ENCODE peak calls at places on chromosomes 6 and 20, in seven cellular contexts. One of them, this sample, is unnamed.

GRCh38 chr6:107060704-107061103 is 32.7 kb downstream of the MTRES1 start:
- DNase-seq in psoas muscle: no peak
- DNase-seq in esophagus muscularis mucosa: no peak
- DNase-seq in left ventricle myocardium inferior: no peak
- DNase-seq in cardiac muscle cell: no peak
- DNase-seq in IMR-90: no peak
- DNase-seq in HCT116: no peak
- DNase-seq in this sample: no peak

GRCh38 chr20:20079102-20079784 is 26.9 kb downstream of the CFAP61 start:
- DNase-seq in IMR-90: no peak
- DNase-seq in HCT116: no peak
- DNase-seq in left ventricle myocardium inferior: no peak
- DNase-seq in esophagus muscularis mucosa: peak; percentile 55
- DNase-seq in cardiac muscle cell: no peak
- DNase-seq in psoas muscle: no peak
- DNase-seq in this sample: no peak

GRCh38 chr20:32476684-32477593 is 108.2 kb downstream of the NOL4L start:
- DNase-seq in IMR-90: no peak
- DNase-seq in HCT116: no peak
- DNase-seq in esophagus muscularis mucosa: no peak
- DNase-seq in left ventricle myocardium inferior: peak; percentile 6
- DNase-seq in cardiac muscle cell: no peak
- DNase-seq in psoas muscle: peak; percentile 38
- DNase-seq in this sample: no peak

GRCh38 chr20:23583526-23583925 is 15.2 kb upstream of the CST9L start:
- DNase-seq in esophagus muscularis mucosa: no peak
- DNase-seq in psoas muscle: no peak
- DNase-seq in IMR-90: no peak
- DNase-seq in HCT116: no peak
- DNase-seq in cardiac muscle cell: no peak
- DNase-seq in left ventricle myocardium inferior: no peak
- DNase-seq in this sample: no peak

GRCh38 chr6:136439514-136440186 is 110.6 kb downstream of the MAP7 start:
- DNase-seq in left ventricle myocardium inferior: no peak
- DNase-seq in esophagus muscularis mucosa: no peak
- DNase-seq in IMR-90: no peak
- DNase-seq in HCT116: no peak
- DNase-seq in cardiac muscle cell: no peak
- DNase-seq in psoas muscle: no peak
- DNase-seq in this sample: no peak

GRCh38 chr6:21531393-21531792 is 62.2 kb upstream of the SOX4 start:
- DNase-seq in psoas muscle: no peak
- DNase-seq in HCT116: no peak
- DNase-seq in IMR-90: no peak
- DNase-seq in esophagus muscularis mucosa: no peak
- DNase-seq in left ventricle myocardium inferior: no peak
- DNase-seq in cardiac muscle cell: no peak
- DNase-seq in this sample: no peak

GRCh38 chr6:20483902-20484497 is 50.3 kb upstream of the CDKAL1 start:
- DNase-seq in psoas muscle: no peak
- DNase-seq in left ventricle myocardium inferior: no peak
- DNase-seq in esophagus muscularis mucosa: no peak
- DNase-seq in HCT116: no peak
- DNase-seq in IMR-90: no peak
- DNase-seq in cardiac muscle cell: no peak
- DNase-seq in this sample: no peak

GRCh38 chr6:158003910-158004695 is 22.4 kb downstream of the SYNJ2 start:
- DNase-seq in left ventricle myocardium inferior: peak; percentile 8
- DNase-seq in psoas muscle: no peak
- DNase-seq in HCT116: no peak
- DNase-seq in esophagus muscularis mucosa: no peak
- DNase-seq in cardiac muscle cell: no peak
- DNase-seq in IMR-90: no peak
- DNase-seq in this sample: no peak

GRCh38 chr20:59043698-59044097 is 1.1 kb upstream of the PRELID3B start:
- DNase-seq in HCT116: no peak
- DNase-seq in cardiac muscle cell: no peak
- DNase-seq in esophagus muscularis mucosa: peak; percentile 87
- DNase-seq in IMR-90: no peak
- DNase-seq in left ventricle myocardium inferior: no peak
- DNase-seq in psoas muscle: no peak
- DNase-seq in this sample: peak; percentile 30

GRCh38 chr6:5728726-5729434 is 277.8 kb downstream of the NRN1 start:
- DNase-seq in esophagus muscularis mucosa: no peak
- DNase-seq in cardiac muscle cell: no peak
- DNase-seq in psoas muscle: no peak
- DNase-seq in HCT116: no peak
- DNase-seq in left ventricle myocardium inferior: no peak
- DNase-seq in IMR-90: peak; percentile 59
- DNase-seq in this sample: no peak

GRCh38 chr6:140571139-140571538 is 1196.7 kb upstream of the CITED2 start:
- DNase-seq in cardiac muscle cell: no peak
- DNase-seq in left ventricle myocardium inferior: no peak
- DNase-seq in psoas muscle: no peak
- DNase-seq in esophagus muscularis mucosa: no peak
- DNase-seq in IMR-90: peak; percentile 12
- DNase-seq in HCT116: no peak
- DNase-seq in this sample: no peak

GRCh38 chr20:45450097-45450818 is 19.3 kb upstream of the WFDC2 start:
- DNase-seq in psoas muscle: no peak
- DNase-seq in esophagus muscularis mucosa: no peak
- DNase-seq in left ventricle myocardium inferior: no peak
- DNase-seq in cardiac muscle cell: peak; percentile 54
- DNase-seq in IMR-90: peak; percentile 51
- DNase-seq in HCT116: peak; percentile 31
- DNase-seq in this sample: no peak

GRCh38 chr6:88712243-88712936 is 251.0 kb downstream of the RNGTT start:
- DNase-seq in HCT116: no peak
- DNase-seq in cardiac muscle cell: no peak
- DNase-seq in psoas muscle: no peak
- DNase-seq in left ventricle myocardium inferior: no peak
- DNase-seq in esophagus muscularis mucosa: no peak
- DNase-seq in IMR-90: no peak
- DNase-seq in this sample: no peak

GRCh38 chr6:144023216-144023615 is 15.2 kb upstream of the PLAGL1 start:
- DNase-seq in cardiac muscle cell: no peak
- DNase-seq in psoas muscle: no peak
- DNase-seq in HCT116: no peak
- DNase-seq in left ventricle myocardium inferior: no peak
- DNase-seq in IMR-90: no peak
- DNase-seq in esophagus muscularis mucosa: no peak
- DNase-seq in this sample: no peak
- H3K27ac ChIP-seq in cardiac muscle cell: no peak overlapping the region
- H3K27ac ChIP-seq in psoas muscle: no peak overlapping the region
- H3K27ac ChIP-seq in HCT116: no peak overlapping the region
- H3K27ac ChIP-seq in left ventricle myocardium inferior: no peak overlapping the region
- H3K27ac ChIP-seq in IMR-90: no peak overlapping the region
- H3K27ac ChIP-seq in esophagus muscularis mucosa: no peak overlapping the region
- H3K27ac ChIP-seq in this sample: no peak overlapping the region

GRCh38 chr6:90135672-90136071 is 161.0 kb downstream of the BACH2 start:
- DNase-seq in HCT116: no peak
- DNase-seq in IMR-90: peak; percentile 90
- DNase-seq in psoas muscle: no peak
- DNase-seq in left ventricle myocardium inferior: no peak
- DNase-seq in esophagus muscularis mucosa: no peak
- DNase-seq in cardiac muscle cell: no peak
- DNase-seq in this sample: no peak
- H3K4me1 ChIP-seq in HCT116: no peaks in the 10 kb centered on the region
- H3K4me1 ChIP-seq in IMR-90: peaks cover 11% of the 10 kb centered on the region
- H3K4me1 ChIP-seq in psoas muscle: peaks cover 50% of the 10 kb centered on the region
- H3K4me1 ChIP-seq in left ventricle myocardium inferior: peaks cover 11% of the 10 kb centered on the region
- H3K4me1 ChIP-seq in esophagus muscularis mucosa: peaks cover 28% of the 10 kb centered on the region
- H3K4me1 ChIP-seq in cardiac muscle cell: peaks cover 9% of the 10 kb centered on the region
- H3K4me1 ChIP-seq in this sample: peaks cover 43% of the 10 kb centered on the region

DNA sequence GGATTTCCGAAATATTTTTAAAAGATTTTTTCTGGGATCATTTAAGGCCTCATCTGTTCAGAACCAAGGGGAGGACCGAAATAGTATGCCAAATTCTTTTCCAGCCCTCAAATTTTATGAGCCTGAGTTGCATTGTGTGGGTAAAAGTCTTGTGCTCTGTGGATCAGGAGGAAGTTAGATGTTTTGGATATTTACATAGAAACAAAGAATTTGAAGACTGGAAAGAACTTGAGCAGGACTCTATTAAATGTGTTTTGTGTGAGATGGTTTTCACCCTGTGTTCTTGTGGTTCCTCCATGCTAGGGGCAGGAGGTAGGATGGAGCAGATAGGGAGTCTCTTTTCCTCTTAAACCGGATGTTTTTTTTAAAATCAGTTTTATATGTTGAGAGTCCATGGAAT is 329.1 kb downstream of the LAMA2 start:
- DNase-seq in HCT116: no peak
- DNase-seq in left ventricle myocardium inferior: no peak
- DNase-seq in esophagus muscularis mucosa: no peak
- DNase-seq in psoas muscle: no peak
- DNase-seq in IMR-90: no peak
- DNase-seq in cardiac muscle cell: no peak
- DNase-seq in this sample: peak; percentile 60
- H3K27ac ChIP-seq in HCT116: no peak overlapping the region
- H3K27ac ChIP-seq in left ventricle myocardium inferior: no peak overlapping the region
- H3K27ac ChIP-seq in esophagus muscularis mucosa: no peak overlapping the region
- H3K27ac ChIP-seq in psoas muscle: no peak overlapping the region
- H3K27ac ChIP-seq in IMR-90: no peak overlapping the region
- H3K27ac ChIP-seq in cardiac muscle cell: no peak overlapping the region
- H3K27ac ChIP-seq in this sample: peak overlapping the region; percentile 61

GRCh38 chr20:17611540-17612286 is 41.8 kb downstream of the DSTN start:
- DNase-seq in cardiac muscle cell: peak; percentile 46
- DNase-seq in left ventricle myocardium inferior: no peak
- DNase-seq in HCT116: peak; percentile 6
- DNase-seq in psoas muscle: peak; percentile 56
- DNase-seq in esophagus muscularis mucosa: peak; percentile 92
- DNase-seq in IMR-90: no peak
- DNase-seq in this sample: peak; percentile 59
- H3K4me1 ChIP-seq in cardiac muscle cell: peaks cover 8% of the 10 kb centered on the region
- H3K4me1 ChIP-seq in left ventricle myocardium inferior: peaks cover 88% of the 10 kb centered on the region
- H3K4me1 ChIP-seq in HCT116: no peaks in the 10 kb centered on the region
- H3K4me1 ChIP-seq in psoas muscle: peaks cover 6% of the 10 kb centered on the region
- H3K4me1 ChIP-seq in esophagus muscularis mucosa: peaks cover 100% of the 10 kb centered on the region
- H3K4me1 ChIP-seq in IMR-90: no peaks in the 10 kb centered on the region
- H3K4me1 ChIP-seq in this sample: peaks cover 22% of the 10 kb centered on the region